ENCODE peak calls at places on chromosomes 5 and 9, in seven cellular contexts. K is brain microvascular endothelial cell, I is A549, P is lung, E is heart right ventricle, Y is spleen, N is thyroid gland. X is an unnamed sample.

GRCh38 chr9:124290053-124290581 is 32.4 kb downstream of the NEK6 start:
- DNase-seq in K (no peak), I (no peak), P (no peak), E (no peak), Y (peak; percentile 84), N (no peak), X (no peak)

GRCh38 chr5:157457391-157457790 is 2.6 kb upstream of the NIPAL4 start:
- DNase-seq in K (no peak), I (no peak), P (no peak), E (no peak), Y (no peak), N (no peak), X (no peak)

GRCh38 chr5:43676083-43676840 is 73.3 kb downstream of the NNT start:
- DNase-seq in K (peak; percentile 12), I (no peak), P (no peak), E (no peak), Y (no peak), N (no peak), X (no peak)

GRCh38 chr9:137243626-137244485 is 2.8 kb downstream of the TUBB4B start:
- DNase-seq in K (no peak), I (no peak), P (no peak), E (no peak), Y (no peak), N (no peak), X (no peak)

GRCh38 chr9:130578865-130579737 is at the start of gene FUBP3:
- DNase-seq in K (peak; percentile 75), I (peak; percentile 98), P (peak; percentile 94), E (peak; percentile 94), Y (peak; percentile 96), N (peak; percentile 96), X (peak; percentile 61)

GRCh38 chr5:63125862-63126261 is 547.2 kb downstream of the LRRC70 start:
- DNase-seq in K (peak; percentile 70), I (peak; percentile 28), P (no peak), E (no peak), Y (no peak), N (no peak), X (no peak)

GRCh38 chr5:31066655-31067328 is 126.7 kb upstream of the CDH6 start:
- DNase-seq in K (peak; percentile 49), I (no peak), P (no peak), E (no peak), Y (no peak), N (no peak), X (peak; percentile 4)

GRCh38 chr9:124514125-124514524 is 6.9 kb upstream of the NR5A1 start:
- DNase-seq in K (no peak), I (no peak), P (no peak), E (no peak), Y (no peak), N (no peak), X (no peak)

GRCh38 chr9:127809562-127810377 is 7.1 kb downstream of the FPGS start:
- DNase-seq in K (no peak), I (no peak), P (no peak), E (peak; percentile 50), Y (no peak), N (no peak), X (no peak)

GRCh38 chr5:124888050-124888506 is 141.6 kb upstream of the ZNF608 start:
- DNase-seq in K (peak; percentile 5), I (peak; percentile 27), P (no peak), E (no peak), Y (no peak), N (no peak), X (no peak)

GRCh38 chr9:34157898-34158297 is 20.9 kb upstream of the UBAP1 start:
- DNase-seq in K (no peak), I (no peak), P (no peak), E (no peak), Y (no peak), N (no peak), X (no peak)
- H3K27ac ChIP-seq in K (no peak overlapping the region), I (peak overlapping the region; percentile 84), P (no peak overlapping the region), E (no peak overlapping the region), Y (no peak overlapping the region), N (no peak overlapping the region), X (no peak overlapping the region)

GRCh38 chr9:99176527-99177013 is 45.2 kb downstream of the ALG2 start:
- DNase-seq in K (no peak), I (no peak), P (no peak), E (no peak), Y (no peak), N (no peak), X (no peak)
- TF ChIP-seq CTCF in K (no peak), I (no peak), P (no peak), E (no peak), Y (no peak), N (no peak), X (no peak)

GRCh38 chr5:171984748-171985419 is 21.6 kb downstream of the FBXW11 start:
- DNase-seq in K (peak; percentile 89), I (no peak), P (no peak), E (no peak), Y (no peak), N (no peak), X (peak; percentile 86)

GRCh38 chr5:171990713-171991015 is 15.8 kb downstream of the FBXW11 start:
- DNase-seq in K (no peak), I (no peak), P (no peak), E (no peak), Y (no peak), N (no peak), X (no peak)

GRCh38 chr5:171989276-171989675 is 17.2 kb downstream of the FBXW11 start:
- DNase-seq in K (no peak), I (no peak), P (no peak), E (no peak), Y (no peak), N (no peak), X (no peak)

GRCh38 chr5:171989946-171990712 is 16.3 kb downstream of the FBXW11 start:
- DNase-seq in K (no peak), I (no peak), P (no peak), E (no peak), Y (no peak), N (no peak), X (no peak)

DNA sequence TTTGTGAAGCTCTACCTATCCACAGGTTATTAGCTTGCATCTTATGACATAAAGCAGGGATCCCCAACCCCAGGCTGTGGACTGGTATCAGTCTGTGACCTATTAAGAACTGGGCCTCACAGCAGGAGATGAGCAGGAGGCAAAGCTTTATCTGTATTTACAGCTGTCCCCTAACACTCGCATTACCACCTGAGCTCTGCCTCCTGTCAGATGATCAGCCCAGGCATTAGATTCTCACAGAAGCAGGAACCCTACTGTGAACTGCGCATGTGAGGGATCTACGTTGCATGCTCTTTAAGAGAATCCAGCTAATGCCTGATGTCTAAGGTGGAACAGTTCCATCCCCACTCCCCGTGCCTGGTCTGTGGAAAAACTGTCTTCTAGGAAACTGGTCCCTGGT is 19.7 kb downstream of the FBXW11 start:
- DNase-seq in K (no peak), I (no peak), P (no peak), E (no peak), Y (no peak), N (no peak), X (no peak)
- H3K4me3 ChIP-seq in K (no peak overlapping the region), I (no peak overlapping the region), P (no peak overlapping the region), E (no peak overlapping the region), Y (no peak overlapping the region), N (no peak overlapping the region), X (no peak overlapping the region)

GRCh38 chr9:105712297-105712696 is 18.0 kb downstream of the TMEM38B start:
- DNase-seq in K (no peak), I (no peak), P (no peak), E (no peak), Y (no peak), N (no peak), X (no peak)

GRCh38 chr9:105712773-105713172 is 18.4 kb downstream of the TMEM38B start:
- DNase-seq in K (no peak), I (no peak), P (no peak), E (no peak), Y (peak; percentile 54), N (no peak), X (no peak)

GRCh38 chr9:105713260-105713938 is 19.1 kb downstream of the TMEM38B start:
- DNase-seq in K (no peak), I (no peak), P (no peak), E (no peak), Y (no peak), N (no peak), X (no peak)

GRCh38 chr9:105713939-105714331 is 19.6 kb downstream of the TMEM38B start:
- DNase-seq in K (no peak), I (no peak), P (no peak), E (no peak), Y (no peak), N (no peak), X (no peak)

DNA sequence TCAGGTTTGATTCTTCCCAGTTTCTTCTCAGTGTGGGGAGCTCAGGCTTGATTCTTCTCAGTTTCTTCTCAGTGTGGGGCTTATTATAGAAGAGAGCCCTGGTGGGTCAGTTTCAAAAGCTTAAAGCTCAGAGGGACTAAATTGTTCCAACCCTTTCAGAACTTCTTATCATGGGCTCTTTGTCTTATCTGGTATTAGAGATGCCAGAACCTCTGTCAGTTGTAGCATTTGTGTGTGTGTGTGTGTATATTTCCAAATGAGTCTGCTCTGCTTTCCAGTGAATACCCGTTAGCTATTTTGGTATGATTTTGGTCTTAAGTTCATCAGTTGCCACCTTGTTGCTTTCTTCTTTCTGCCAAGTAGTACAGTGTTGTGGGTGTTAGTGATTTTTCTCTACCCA is 21.8 kb downstream of the TMEM38B start:
- DNase-seq in K (no peak), I (no peak), P (no peak), E (no peak), Y (no peak), N (no peak), X (no peak)
- H3K27ac ChIP-seq in K (no peak overlapping the region), I (no peak overlapping the region), P (no peak overlapping the region), E (no peak overlapping the region), Y (no peak overlapping the region), N (no peak overlapping the region), X (no peak overlapping the region)

X was measured in AG04450.